ENCODE peak calls at places on chromosomes 16 and 17, in eight cellular contexts. One of them, this sample, is unnamed.

GRCh38 chr17:77830816-77831490 is 127.5 kb upstream of the TNRC6C start:
- DNase-seq in caudate nucleus: no peak
- DNase-seq in dorsolateral prefrontal cortex: no peak
- DNase-seq in H9: no peak
- DNase-seq in esophagus squamous epithelium: no peak
- DNase-seq in neural progenitor cell: no peak
- DNase-seq in left ventricle myocardium inferior: no peak
- DNase-seq in CD4-positive, alpha-beta T cell: no peak
- DNase-seq in this sample: no peak

GRCh38 chr17:81305051-81305630 is 10.0 kb upstream of the SLC38A10 start:
- DNase-seq in dorsolateral prefrontal cortex: no peak
- DNase-seq in neural progenitor cell: no peak
- DNase-seq in CD4-positive, alpha-beta T cell: no peak
- DNase-seq in esophagus squamous epithelium: no peak
- DNase-seq in H9: no peak
- DNase-seq in left ventricle myocardium inferior: no peak
- DNase-seq in caudate nucleus: no peak
- DNase-seq in this sample: no peak

GRCh38 chr16:17887963-17888362 is 417.2 kb upstream of the XYLT1 start:
- DNase-seq in neural progenitor cell: no peak
- DNase-seq in CD4-positive, alpha-beta T cell: no peak
- DNase-seq in esophagus squamous epithelium: no peak
- DNase-seq in left ventricle myocardium inferior: no peak
- DNase-seq in H9: no peak
- DNase-seq in dorsolateral prefrontal cortex: no peak
- DNase-seq in caudate nucleus: no peak
- DNase-seq in this sample: no peak

GRCh38 chr16:83652898-83653297 is 154.9 kb upstream of the HSBP1 start:
- DNase-seq in dorsolateral prefrontal cortex: no peak
- DNase-seq in neural progenitor cell: no peak
- DNase-seq in CD4-positive, alpha-beta T cell: no peak
- DNase-seq in H9: no peak
- DNase-seq in left ventricle myocardium inferior: no peak
- DNase-seq in esophagus squamous epithelium: no peak
- DNase-seq in caudate nucleus: no peak
- DNase-seq in this sample: no peak

GRCh38 chr17:82813299-82814051 is 26.3 kb downstream of the ZNF750 start:
- DNase-seq in CD4-positive, alpha-beta T cell: no peak
- DNase-seq in dorsolateral prefrontal cortex: no peak
- DNase-seq in left ventricle myocardium inferior: no peak
- DNase-seq in esophagus squamous epithelium: no peak
- DNase-seq in caudate nucleus: no peak
- DNase-seq in H9: no peak
- DNase-seq in neural progenitor cell: no peak
- DNase-seq in this sample: no peak

GRCh38 chr16:4463522-4464163 is 10.8 kb downstream of the NMRAL1 start:
- DNase-seq in left ventricle myocardium inferior: no peak
- DNase-seq in esophagus squamous epithelium: no peak
- DNase-seq in CD4-positive, alpha-beta T cell: no peak
- DNase-seq in H9: no peak
- DNase-seq in neural progenitor cell: no peak
- DNase-seq in caudate nucleus: no peak
- DNase-seq in dorsolateral prefrontal cortex: no peak
- DNase-seq in this sample: no peak

GRCh38 chr17:5921919-5922318 is 148.3 kb upstream of the WSCD1 start:
- DNase-seq in H9: no peak
- DNase-seq in esophagus squamous epithelium: no peak
- DNase-seq in CD4-positive, alpha-beta T cell: no peak
- DNase-seq in dorsolateral prefrontal cortex: no peak
- DNase-seq in caudate nucleus: no peak
- DNase-seq in neural progenitor cell: no peak
- DNase-seq in left ventricle myocardium inferior: no peak
- DNase-seq in this sample: no peak

GRCh38 chr17:386145-386876 is 33.7 kb upstream of the RPH3AL start:
- DNase-seq in left ventricle myocardium inferior: peak; percentile 84
- DNase-seq in neural progenitor cell: peak; percentile 93
- DNase-seq in dorsolateral prefrontal cortex: no peak
- DNase-seq in CD4-positive, alpha-beta T cell: peak; percentile 63
- DNase-seq in caudate nucleus: peak; percentile 44
- DNase-seq in H9: peak; percentile 86
- DNase-seq in esophagus squamous epithelium: no peak
- DNase-seq in this sample: peak; percentile 65

GRCh38 chr17:47320879-47321502 is 2.8 kb upstream of the EFCAB13 start:
- DNase-seq in neural progenitor cell: no peak
- DNase-seq in CD4-positive, alpha-beta T cell: no peak
- DNase-seq in left ventricle myocardium inferior: no peak
- DNase-seq in dorsolateral prefrontal cortex: no peak
- DNase-seq in caudate nucleus: no peak
- DNase-seq in esophagus squamous epithelium: no peak
- DNase-seq in H9: no peak
- DNase-seq in this sample: no peak

GRCh38 chr17:59277031-59277430 is 54.4 kb upstream of the YPEL2 start:
- DNase-seq in dorsolateral prefrontal cortex: no peak
- DNase-seq in left ventricle myocardium inferior: no peak
- DNase-seq in H9: no peak
- DNase-seq in CD4-positive, alpha-beta T cell: no peak
- DNase-seq in neural progenitor cell: no peak
- DNase-seq in esophagus squamous epithelium: no peak
- DNase-seq in caudate nucleus: no peak
- DNase-seq in this sample: no peak

GRCh38 chr16:58885528-58886170 is 151.5 kb upstream of the GOT2 start:
- DNase-seq in left ventricle myocardium inferior: no peak
- DNase-seq in neural progenitor cell: no peak
- DNase-seq in dorsolateral prefrontal cortex: no peak
- DNase-seq in esophagus squamous epithelium: no peak
- DNase-seq in H9: no peak
- DNase-seq in CD4-positive, alpha-beta T cell: no peak
- DNase-seq in caudate nucleus: no peak
- DNase-seq in this sample: no peak

GRCh38 chr17:40094874-40095273 is 5.5 kb downstream of the NR1D1 start:
- DNase-seq in esophagus squamous epithelium: no peak
- DNase-seq in neural progenitor cell: no peak
- DNase-seq in caudate nucleus: no peak
- DNase-seq in CD4-positive, alpha-beta T cell: no peak
- DNase-seq in left ventricle myocardium inferior: no peak
- DNase-seq in H9: no peak
- DNase-seq in dorsolateral prefrontal cortex: no peak
- DNase-seq in this sample: no peak
- H3K27ac ChIP-seq in esophagus squamous epithelium: peak overlapping the region; percentile 95
- H3K27ac ChIP-seq in neural progenitor cell: no peak overlapping the region
- H3K27ac ChIP-seq in caudate nucleus: peak overlapping the region; percentile 98
- H3K27ac ChIP-seq in CD4-positive, alpha-beta T cell: peak overlapping the region; percentile 96
- H3K27ac ChIP-seq in left ventricle myocardium inferior: peak overlapping the region; percentile 100
- H3K27ac ChIP-seq in H9: no peak overlapping the region
- H3K27ac ChIP-seq in dorsolateral prefrontal cortex: peak overlapping the region; percentile 97
- H3K27ac ChIP-seq in this sample: peak overlapping the region; percentile 50

GRCh38 chr16:75246504-75247205 is 4.8 kb downstream of the BCAR1 start:
- DNase-seq in neural progenitor cell: no peak
- DNase-seq in dorsolateral prefrontal cortex: no peak
- DNase-seq in esophagus squamous epithelium: no peak
- DNase-seq in CD4-positive, alpha-beta T cell: no peak
- DNase-seq in H9: no peak
- DNase-seq in caudate nucleus: no peak
- DNase-seq in left ventricle myocardium inferior: no peak
- DNase-seq in this sample: no peak
- H3K27ac ChIP-seq in neural progenitor cell: peak overlapping the region; percentile 39
- H3K27ac ChIP-seq in dorsolateral prefrontal cortex: peak overlapping the region; percentile 99
- H3K27ac ChIP-seq in esophagus squamous epithelium: peak overlapping the region; percentile 93
- H3K27ac ChIP-seq in CD4-positive, alpha-beta T cell: no peak overlapping the region
- H3K27ac ChIP-seq in H9: no peak overlapping the region
- H3K27ac ChIP-seq in caudate nucleus: peak overlapping the region; percentile 99
- H3K27ac ChIP-seq in left ventricle myocardium inferior: peak overlapping the region; percentile 98
- H3K27ac ChIP-seq in this sample: peak overlapping the region; percentile 100

GRCh38 chr16:21283521-21284289 is 5.6 kb upstream of the CRYM start:
- DNase-seq in H9: peak; percentile 86
- DNase-seq in left ventricle myocardium inferior: peak; percentile 49
- DNase-seq in dorsolateral prefrontal cortex: no peak
- DNase-seq in caudate nucleus: no peak
- DNase-seq in CD4-positive, alpha-beta T cell: no peak
- DNase-seq in esophagus squamous epithelium: no peak
- DNase-seq in neural progenitor cell: peak; percentile 90
- DNase-seq in this sample: no peak
- H3K27ac ChIP-seq in H9: no peak overlapping the region
- H3K27ac ChIP-seq in left ventricle myocardium inferior: peak overlapping the region; percentile 76
- H3K27ac ChIP-seq in dorsolateral prefrontal cortex: peak overlapping the region; percentile 24
- H3K27ac ChIP-seq in caudate nucleus: no peak overlapping the region
- H3K27ac ChIP-seq in CD4-positive, alpha-beta T cell: no peak overlapping the region
- H3K27ac ChIP-seq in esophagus squamous epithelium: no peak overlapping the region
- H3K27ac ChIP-seq in neural progenitor cell: no peak overlapping the region
- H3K27ac ChIP-seq in this sample: no peak overlapping the region

DNA sequence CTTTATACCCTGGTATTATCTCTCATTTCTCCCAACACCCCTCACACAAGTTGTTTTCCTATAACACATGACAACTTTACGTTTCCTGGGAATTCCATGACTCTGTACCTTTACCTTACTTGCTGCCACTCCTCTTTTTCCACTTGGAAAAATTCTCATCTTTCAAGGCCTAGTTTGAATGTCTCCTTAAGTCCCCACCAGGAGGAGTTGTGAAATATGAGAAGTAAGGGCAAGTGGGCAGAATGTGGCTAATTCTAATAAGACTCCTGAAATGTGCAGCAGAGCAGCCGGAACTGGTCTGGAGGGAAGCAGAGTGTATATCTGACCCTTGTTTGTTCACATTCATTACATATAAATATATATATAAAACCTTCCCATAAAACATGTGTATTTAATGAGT is 39.7 kb downstream of the BRCA1 start:
- DNase-seq in dorsolateral prefrontal cortex: no peak
- DNase-seq in esophagus squamous epithelium: no peak
- DNase-seq in CD4-positive, alpha-beta T cell: no peak
- DNase-seq in left ventricle myocardium inferior: no peak
- DNase-seq in neural progenitor cell: no peak
- DNase-seq in caudate nucleus: no peak
- DNase-seq in H9: no peak
- DNase-seq in this sample: no peak
- H3K27ac ChIP-seq in dorsolateral prefrontal cortex: no peak overlapping the region
- H3K27ac ChIP-seq in esophagus squamous epithelium: no peak overlapping the region
- H3K27ac ChIP-seq in CD4-positive, alpha-beta T cell: no peak overlapping the region
- H3K27ac ChIP-seq in left ventricle myocardium inferior: peak overlapping the region; percentile 76
- H3K27ac ChIP-seq in neural progenitor cell: no peak overlapping the region
- H3K27ac ChIP-seq in caudate nucleus: no peak overlapping the region
- H3K27ac ChIP-seq in H9: no peak overlapping the region
- H3K27ac ChIP-seq in this sample: no peak overlapping the region

DNA sequence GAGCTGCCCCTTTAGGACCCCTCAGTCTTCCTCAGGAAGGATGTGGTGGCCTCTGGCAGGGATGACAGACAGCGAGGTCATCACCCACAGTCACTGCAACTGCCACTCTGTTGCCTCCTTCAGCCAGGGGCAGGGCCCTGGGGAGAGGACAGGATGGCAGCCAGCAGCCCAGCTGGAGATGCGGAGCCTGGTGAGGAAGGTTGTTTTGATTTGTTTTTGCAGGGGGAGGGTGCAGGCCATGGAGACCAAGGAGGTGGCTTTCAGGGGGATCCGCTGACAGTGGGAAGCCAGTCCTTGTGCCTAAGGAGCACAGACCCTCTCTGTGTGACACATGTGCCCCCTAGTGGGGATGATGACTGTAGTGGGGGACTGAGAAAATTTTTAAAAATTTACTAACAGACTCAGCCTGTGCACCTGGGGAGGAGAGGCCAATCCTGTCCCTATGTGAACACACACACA is 7.4 kb downstream of the PRCD start:
- DNase-seq in CD4-positive, alpha-beta T cell: peak; percentile 39
- DNase-seq in esophagus squamous epithelium: no peak
- DNase-seq in H9: peak; percentile 75
- DNase-seq in caudate nucleus: peak; percentile 33
- DNase-seq in left ventricle myocardium inferior: peak; percentile 47
- DNase-seq in dorsolateral prefrontal cortex: peak; percentile 70
- DNase-seq in neural progenitor cell: peak; percentile 86
- DNase-seq in this sample: peak; percentile 79
- H3K27ac ChIP-seq in CD4-positive, alpha-beta T cell: no peak overlapping the region
- H3K27ac ChIP-seq in esophagus squamous epithelium: peak overlapping the region; percentile 0
- H3K27ac ChIP-seq in H9: no peak overlapping the region
- H3K27ac ChIP-seq in caudate nucleus: no peak overlapping the region
- H3K27ac ChIP-seq in left ventricle myocardium inferior: peak overlapping the region; percentile 94
- H3K27ac ChIP-seq in dorsolateral prefrontal cortex: peak overlapping the region; percentile 65
- H3K27ac ChIP-seq in neural progenitor cell: no peak overlapping the region
- H3K27ac ChIP-seq in this sample: peak overlapping the region; percentile 99

DNA sequence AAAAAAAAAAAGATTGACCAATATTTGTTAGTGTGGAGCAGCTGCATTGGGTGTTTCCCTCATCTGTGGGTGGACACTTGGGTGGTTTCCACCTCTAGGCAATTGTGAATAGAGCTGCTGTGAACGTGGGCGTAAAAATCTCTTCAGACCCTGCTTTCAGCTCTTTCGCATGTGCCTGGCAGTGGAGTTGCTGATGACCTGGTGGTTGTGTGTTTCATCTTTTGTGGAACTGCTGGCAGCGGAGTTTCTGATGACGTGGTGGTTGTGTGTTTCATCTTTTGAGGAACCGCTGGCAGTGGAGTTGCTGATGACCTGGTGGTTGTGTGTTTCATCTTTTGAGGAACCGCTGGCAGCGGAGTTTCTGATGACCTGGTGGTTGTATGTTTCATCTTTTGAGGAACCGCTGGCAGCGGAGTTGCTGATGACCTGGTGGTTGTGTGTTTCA is 21.4 kb downstream of the ZC3H18 start:
- DNase-seq in dorsolateral prefrontal cortex: peak; percentile 56
- DNase-seq in caudate nucleus: no peak
- DNase-seq in neural progenitor cell: no peak
- DNase-seq in H9: no peak
- DNase-seq in left ventricle myocardium inferior: peak; percentile 31
- DNase-seq in CD4-positive, alpha-beta T cell: no peak
- DNase-seq in esophagus squamous epithelium: peak; percentile 27
- DNase-seq in this sample: no peak
- H3K27ac ChIP-seq in dorsolateral prefrontal cortex: no peak overlapping the region
- H3K27ac ChIP-seq in caudate nucleus: no peak overlapping the region
- H3K27ac ChIP-seq in neural progenitor cell: no peak overlapping the region
- H3K27ac ChIP-seq in H9: no peak overlapping the region
- H3K27ac ChIP-seq in left ventricle myocardium inferior: no peak overlapping the region
- H3K27ac ChIP-seq in CD4-positive, alpha-beta T cell: no peak overlapping the region
- H3K27ac ChIP-seq in esophagus squamous epithelium: peak overlapping the region; percentile 14
- H3K27ac ChIP-seq in this sample: no peak overlapping the region

This sample was measured in substantia nigra.